ENCODE peak calls at places on chromosome 9, in seven cellular contexts. One of them, this sample, is unnamed.
A peak's percentile ranks its signal among the peaks of the same experiment; 100 is the strongest.

GRCh38 chr9:8012986-8013385 is 213.4 kb upstream of the DMAC1 start:
- DNase-seq in HepG2: no peak
- DNase-seq in sigmoid colon: no peak
- DNase-seq in K562: no peak
- DNase-seq in H1: no peak
- DNase-seq in GM12878: no peak
- DNase-seq in upper lobe of left lung: no peak
- DNase-seq in this sample: no peak

GRCh38 chr9:107243757-107244156 is 39.3 kb upstream of the RAD23B start:
- DNase-seq in GM12878: no peak
- DNase-seq in K562: peak; percentile 11
- DNase-seq in upper lobe of left lung: peak; percentile 29
- DNase-seq in H1: no peak
- DNase-seq in sigmoid colon: no peak
- DNase-seq in HepG2: peak; percentile 89
- DNase-seq in this sample: peak; percentile 65

GRCh38 chr9:99820330-99821186 is 1.1 kb upstream of the NR4A3 start:
- DNase-seq in H1: no peak
- DNase-seq in K562: peak; percentile 56
- DNase-seq in upper lobe of left lung: peak; percentile 75
- DNase-seq in sigmoid colon: peak; percentile 93
- DNase-seq in HepG2: peak; percentile 47
- DNase-seq in GM12878: no peak
- DNase-seq in this sample: peak; percentile 66

GRCh38 chr9:35733109-35733541 is 659 bp downstream of the CREB3 start:
- DNase-seq in GM12878: no peak
- DNase-seq in HepG2: peak; percentile 60
- DNase-seq in sigmoid colon: no peak
- DNase-seq in K562: peak; percentile 66
- DNase-seq in H1: peak; percentile 65
- DNase-seq in upper lobe of left lung: no peak
- DNase-seq in this sample: peak; percentile 47

GRCh38 chr9:129455151-129455995 is 165.5 kb downstream of the C9orf50 start:
- DNase-seq in HepG2: no peak
- DNase-seq in GM12878: no peak
- DNase-seq in upper lobe of left lung: no peak
- DNase-seq in sigmoid colon: no peak
- DNase-seq in K562: no peak
- DNase-seq in H1: no peak
- DNase-seq in this sample: no peak

GRCh38 chr9:33791117-33791516 is 4.2 kb upstream of the PRSS3 start:
- DNase-seq in K562: peak; percentile 73
- DNase-seq in GM12878: no peak
- DNase-seq in upper lobe of left lung: no peak
- DNase-seq in HepG2: no peak
- DNase-seq in sigmoid colon: no peak
- DNase-seq in H1: no peak
- DNase-seq in this sample: peak; percentile 60

GRCh38 chr9:77697238-77697984 is 49.3 kb upstream of the GNA14 start:
- DNase-seq in K562: no peak
- DNase-seq in GM12878: no peak
- DNase-seq in H1: no peak
- DNase-seq in upper lobe of left lung: no peak
- DNase-seq in HepG2: no peak
- DNase-seq in sigmoid colon: no peak
- DNase-seq in this sample: no peak

GRCh38 chr9:89154651-89155336 is 23.8 kb downstream of the SHC3 start:
- DNase-seq in K562: no peak
- DNase-seq in upper lobe of left lung: no peak
- DNase-seq in HepG2: no peak
- DNase-seq in sigmoid colon: no peak
- DNase-seq in GM12878: no peak
- DNase-seq in H1: no peak
- DNase-seq in this sample: no peak

GRCh38 chr9:136155576-136155975 is 36.9 kb upstream of the TMEM250 start:
- DNase-seq in K562: no peak
- DNase-seq in sigmoid colon: no peak
- DNase-seq in H1: no peak
- DNase-seq in HepG2: no peak
- DNase-seq in upper lobe of left lung: no peak
- DNase-seq in GM12878: no peak
- DNase-seq in this sample: no peak

GRCh38 chr9:132591244-132591643 is 8.8 kb downstream of the BARHL1 start:
- DNase-seq in H1: no peak
- DNase-seq in K562: no peak
- DNase-seq in sigmoid colon: no peak
- DNase-seq in HepG2: no peak
- DNase-seq in GM12878: no peak
- DNase-seq in upper lobe of left lung: no peak
- DNase-seq in this sample: no peak

GRCh38 chr9:120875643-120875953 is 1.4 kb downstream of the PHF19 start:
- DNase-seq in HepG2: no peak
- DNase-seq in upper lobe of left lung: no peak
- DNase-seq in sigmoid colon: no peak
- DNase-seq in H1: no peak
- DNase-seq in GM12878: no peak
- DNase-seq in K562: no peak
- DNase-seq in this sample: no peak

GRCh38 chr9:36158917-36159316 is 10.3 kb upstream of the CCIN start:
- DNase-seq in H1: no peak
- DNase-seq in K562: no peak
- DNase-seq in upper lobe of left lung: no peak
- DNase-seq in GM12878: no peak
- DNase-seq in sigmoid colon: no peak
- DNase-seq in HepG2: no peak
- DNase-seq in this sample: no peak

GRCh38 chr9:82650368-82650767 is 412.6 kb downstream of the RASEF start:
- DNase-seq in K562: no peak
- DNase-seq in HepG2: no peak
- DNase-seq in sigmoid colon: no peak
- DNase-seq in GM12878: no peak
- DNase-seq in H1: no peak
- DNase-seq in upper lobe of left lung: no peak
- DNase-seq in this sample: no peak

GRCh38 chr9:126853667-126854066 is 6.8 kb upstream of the ZBTB34 start:
- DNase-seq in upper lobe of left lung: no peak
- DNase-seq in sigmoid colon: no peak
- DNase-seq in K562: no peak
- DNase-seq in H1: peak; percentile 23
- DNase-seq in HepG2: no peak
- DNase-seq in GM12878: no peak
- DNase-seq in this sample: no peak

GRCh38 chr9:8401961-8402701 is 602.6 kb upstream of the DMAC1 start:
- DNase-seq in GM12878: no peak
- DNase-seq in H1: no peak
- DNase-seq in upper lobe of left lung: no peak
- DNase-seq in HepG2: no peak
- DNase-seq in K562: no peak
- DNase-seq in sigmoid colon: no peak
- DNase-seq in this sample: no peak

GRCh38 chr9:131337131-131337848 is 47.8 kb downstream of the PLPP7 start:
- DNase-seq in sigmoid colon: peak; percentile 46
- DNase-seq in K562: no peak
- DNase-seq in HepG2: no peak
- DNase-seq in H1: no peak
- DNase-seq in GM12878: no peak
- DNase-seq in upper lobe of left lung: no peak
- DNase-seq in this sample: no peak

GRCh38 chr9:136947955-136948510 is 3.0 kb downstream of the C8G start:
- DNase-seq in GM12878: no peak
- DNase-seq in upper lobe of left lung: peak; percentile 72
- DNase-seq in sigmoid colon: peak; percentile 62
- DNase-seq in H1: peak; percentile 82
- DNase-seq in HepG2: peak; percentile 64
- DNase-seq in K562: peak; percentile 81
- DNase-seq in this sample: peak; percentile 64

GRCh38 chr9:99307846-99308245 is 85.8 kb downstream of the SEC61B start:
- DNase-seq in K562: no peak
- DNase-seq in upper lobe of left lung: no peak
- DNase-seq in HepG2: no peak
- DNase-seq in GM12878: no peak
- DNase-seq in H1: no peak
- DNase-seq in sigmoid colon: no peak
- DNase-seq in this sample: no peak

GRCh38 chr9:136171801-136172411 is 33.0 kb downstream of the LHX3 start:
- DNase-seq in upper lobe of left lung: no peak
- DNase-seq in GM12878: no peak
- DNase-seq in HepG2: no peak
- DNase-seq in sigmoid colon: no peak
- DNase-seq in H1: peak; percentile 65
- DNase-seq in K562: no peak
- DNase-seq in this sample: no peak

GRCh38 chr9:109906766-109907382 is 126.9 kb downstream of the PALM2AKAP2 start:
- DNase-seq in HepG2: peak; percentile 8
- DNase-seq in GM12878: no peak
- DNase-seq in K562: no peak
- DNase-seq in upper lobe of left lung: no peak
- DNase-seq in sigmoid colon: no peak
- DNase-seq in H1: no peak
- DNase-seq in this sample: no peak

GRCh38 chr9:92176068-92176799 is 61.0 kb upstream of the SPTLC1 start:
- DNase-seq in H1: no peak
- DNase-seq in sigmoid colon: no peak
- DNase-seq in K562: no peak
- DNase-seq in HepG2: no peak
- DNase-seq in upper lobe of left lung: no peak
- DNase-seq in GM12878: no peak
- DNase-seq in this sample: no peak

GRCh38 chr9:124474151-124474550 is 23.9 kb downstream of the ADGRD2 start:
- DNase-seq in H1: no peak
- DNase-seq in GM12878: no peak
- DNase-seq in K562: no peak
- DNase-seq in HepG2: no peak
- DNase-seq in sigmoid colon: no peak
- DNase-seq in upper lobe of left lung: no peak
- DNase-seq in this sample: no peak

GRCh38 chr9:90815183-90815943 is 13.7 kb downstream of the SYK start:
- DNase-seq in H1: no peak
- DNase-seq in K562: peak; percentile 74
- DNase-seq in upper lobe of left lung: peak; percentile 74
- DNase-seq in HepG2: no peak
- DNase-seq in sigmoid colon: peak; percentile 78
- DNase-seq in GM12878: no peak
- DNase-seq in this sample: peak; percentile 42

GRCh38 chr9:136344544-136345280 is 17.4 kb downstream of the GPSM1 start:
- DNase-seq in upper lobe of left lung: no peak
- DNase-seq in GM12878: no peak
- DNase-seq in HepG2: no peak
- DNase-seq in sigmoid colon: no peak
- DNase-seq in K562: no peak
- DNase-seq in H1: no peak
- DNase-seq in this sample: no peak

GRCh38 chr9:100589582-100589981 is 11.7 kb downstream of the CAVIN4 start:
- DNase-seq in upper lobe of left lung: no peak
- DNase-seq in HepG2: no peak
- DNase-seq in K562: no peak
- DNase-seq in sigmoid colon: no peak
- DNase-seq in H1: no peak
- DNase-seq in GM12878: no peak
- DNase-seq in this sample: no peak

GRCh38 chr9:99368341-99369326 is 146.6 kb downstream of the SEC61B start:
- DNase-seq in sigmoid colon: peak; percentile 77
- DNase-seq in HepG2: no peak
- DNase-seq in H1: no peak
- DNase-seq in upper lobe of left lung: peak; percentile 36
- DNase-seq in K562: no peak
- DNase-seq in GM12878: peak; percentile 24
- DNase-seq in this sample: peak; percentile 10

GRCh38 chr9:111297061-111297824 is 32.8 kb downstream of the OR2K2 start:
- DNase-seq in sigmoid colon: no peak
- DNase-seq in H1: no peak
- DNase-seq in K562: no peak
- DNase-seq in upper lobe of left lung: no peak
- DNase-seq in GM12878: no peak
- DNase-seq in HepG2: no peak
- DNase-seq in this sample: no peak

DNA sequence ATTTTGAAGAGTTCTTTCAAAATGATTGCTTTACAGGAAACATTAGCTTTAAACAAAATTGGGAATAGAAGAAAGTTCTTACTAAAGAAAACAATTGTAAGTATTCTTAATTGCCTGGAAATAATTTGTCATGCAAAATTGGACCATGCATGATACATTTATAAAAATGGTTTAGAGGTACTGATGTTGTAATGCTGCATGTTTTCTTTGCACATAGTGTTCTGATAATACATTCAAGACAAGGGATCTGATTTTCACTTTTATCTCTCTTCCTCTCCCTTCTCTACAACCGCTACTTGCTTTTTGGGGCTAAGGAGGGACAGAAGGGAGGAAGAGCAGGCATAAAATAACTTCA is 211.6 kb upstream of the MPDZ start:
- DNase-seq in H1: no peak
- DNase-seq in sigmoid colon: no peak
- DNase-seq in K562: no peak
- DNase-seq in upper lobe of left lung: no peak
- DNase-seq in GM12878: no peak
- DNase-seq in HepG2: no peak
- DNase-seq in this sample: no peak
- TF ChIP-seq POLR2AphosphoS5 in H1: no peak
- TF ChIP-seq POLR2AphosphoS5 in sigmoid colon: no peak
- TF ChIP-seq POLR2AphosphoS5 in K562: no peak
- TF ChIP-seq POLR2AphosphoS5 in upper lobe of left lung: no peak
- TF ChIP-seq POLR2AphosphoS5 in GM12878: no peak
- TF ChIP-seq POLR2AphosphoS5 in HepG2: no peak
- TF ChIP-seq POLR2AphosphoS5 in this sample: no peak

GRCh38 chr9:113620377-113621161 is 157.0 kb downstream of the RGS3 start:
- DNase-seq in H1: peak; percentile 50
- DNase-seq in HepG2: peak; percentile 77
- DNase-seq in upper lobe of left lung: peak; percentile 65
- DNase-seq in K562: no peak
- DNase-seq in sigmoid colon: peak; percentile 91
- DNase-seq in GM12878: no peak
- DNase-seq in this sample: peak; percentile 63
- TF ChIP-seq EP300 in H1: no peak
- TF ChIP-seq EP300 in HepG2: no peak
- TF ChIP-seq EP300 in upper lobe of left lung: no peak
- TF ChIP-seq EP300 in K562: no peak
- TF ChIP-seq EP300 in sigmoid colon: peak; percentile 18
- TF ChIP-seq EP300 in GM12878: no peak
- TF ChIP-seq EP300 in this sample: peak; percentile 20

GRCh38 chr9:128420651-128421473 is at the start of gene CERCAM:
- DNase-seq in GM12878: no peak
- DNase-seq in upper lobe of left lung: peak; percentile 47
- DNase-seq in K562: peak; percentile 72
- DNase-seq in sigmoid colon: peak; percentile 78
- DNase-seq in H1: peak; percentile 83
- DNase-seq in HepG2: peak; percentile 34
- DNase-seq in this sample: peak; percentile 65
- TF ChIP-seq POLR2A in GM12878: peak; percentile 35
- TF ChIP-seq POLR2A in upper lobe of left lung: no peak
- TF ChIP-seq POLR2A in K562: no peak
- TF ChIP-seq POLR2A in sigmoid colon: no peak
- TF ChIP-seq POLR2A in H1: no peak
- TF ChIP-seq POLR2A in HepG2: no peak
- TF ChIP-seq POLR2A in this sample: no peak

DNA sequence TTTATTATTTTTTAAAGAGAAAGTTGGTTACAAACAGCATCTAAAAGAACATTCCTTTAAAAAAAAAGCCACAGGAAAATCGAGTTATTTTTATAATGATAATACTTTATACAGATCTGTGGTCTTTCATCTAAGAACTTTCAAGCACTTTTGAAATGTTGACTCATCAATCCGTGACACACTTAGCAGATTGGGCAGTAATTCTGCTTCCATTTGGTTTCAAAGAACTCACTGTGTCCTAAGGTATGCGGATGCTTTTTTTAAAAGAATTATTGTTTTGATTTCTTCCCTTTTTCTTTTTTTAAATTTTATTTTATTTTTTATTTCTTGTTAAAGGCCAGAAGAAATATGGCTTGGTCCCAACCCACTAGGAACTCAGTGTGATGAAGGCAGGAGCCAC is 147.8 kb downstream of the AOPEP start:
- DNase-seq in sigmoid colon: no peak
- DNase-seq in upper lobe of left lung: no peak
- DNase-seq in K562: no peak
- DNase-seq in H1: peak; percentile 1
- DNase-seq in GM12878: no peak
- DNase-seq in HepG2: no peak
- DNase-seq in this sample: no peak
- TF ChIP-seq POLR2AphosphoS5 in sigmoid colon: no peak
- TF ChIP-seq POLR2AphosphoS5 in upper lobe of left lung: no peak
- TF ChIP-seq POLR2AphosphoS5 in K562: no peak
- TF ChIP-seq POLR2AphosphoS5 in H1: no peak
- TF ChIP-seq POLR2AphosphoS5 in GM12878: no peak
- TF ChIP-seq POLR2AphosphoS5 in HepG2: no peak
- TF ChIP-seq POLR2AphosphoS5 in this sample: no peak

This sample was measured in transverse colon.